ENCODE peak calls at places on chromosome 4, in four cellular contexts. A is MM.1S, I is tibial artery, C is psoas muscle. Y is an unnamed sample.
A peak's percentile ranks its signal among the peaks of the same experiment; 100 is the strongest.

GRCh38 chr4:119050501-119051090 is 85.0 kb upstream of the MYOZ2 start:
- DNase-seq in A (no peak), I (no peak), C (no peak), Y (no peak)

GRCh38 chr4:61805237-61805636 is 605.1 kb downstream of the ADGRL3 start:
- DNase-seq in I (no peak), C (no peak), A (no peak), Y (no peak)

GRCh38 chr4:38889143-38889542 is 21.5 kb downstream of the FAM114A1 start:
- DNase-seq in I (no peak), C (no peak), A (peak; percentile 68), Y (no peak)

GRCh38 chr4:17781831-17782287 is 438 bp upstream of the FAM184B start:
- DNase-seq in I (no peak), A (no peak), C (no peak), Y (no peak)

GRCh38 chr4:146520894-146521542 is 722 bp downstream of the SLC10A7 start:
- DNase-seq in C (no peak), A (peak; percentile 61), I (no peak), Y (no peak)

GRCh38 chr4:86452323-86452995 is 92.6 kb upstream of the MAPK10 start:
- DNase-seq in I (no peak), C (no peak), A (no peak), Y (no peak)

GRCh38 chr4:38523524-38524448 is 140.2 kb upstream of the KLF3 start:
- DNase-seq in I (no peak), A (peak; percentile 96), C (no peak), Y (no peak)

GRCh38 chr4:1808396-1808795 is 15.3 kb downstream of the FGFR3 start:
- DNase-seq in C (no peak), I (no peak), A (no peak), Y (no peak)

GRCh38 chr4:3657917-3658913 is 108.0 kb upstream of the ADRA2C start:
- DNase-seq in I (peak; percentile 97), A (no peak), C (peak; percentile 61), Y (no peak)

GRCh38 chr4:121792966-121793365 is 8.2 kb upstream of the EXOSC9 start:
- DNase-seq in A (no peak), I (no peak), C (no peak), Y (no peak)

GRCh38 chr4:7073526-7074390 is 5.9 kb upstream of the GRPEL1 start:
- DNase-seq in C (no peak), A (peak; percentile 20), I (peak; percentile 54), Y (no peak)

GRCh38 chr4:177802665-177803064 is 360.4 kb upstream of the AGA start:
- DNase-seq in I (no peak), C (no peak), A (no peak), Y (no peak)

GRCh38 chr4:102259081-102259480 is 86.2 kb downstream of the SLC39A8 start:
- DNase-seq in I (no peak), C (no peak), A (no peak), Y (no peak)

GRCh38 chr4:124631760-124632159 is 80.8 kb downstream of the ANKRD50 start:
- DNase-seq in C (no peak), I (no peak), A (peak; percentile 86), Y (no peak)

GRCh38 chr4:8912506-8912905 is 40.9 kb upstream of the HMX1 start:
- DNase-seq in C (no peak), A (no peak), I (peak; percentile 48), Y (no peak)

GRCh38 chr4:48269861-48270515 is 350 bp upstream of the TEC start:
- DNase-seq in A (peak; percentile 92), C (peak; percentile 95), I (peak; percentile 95), Y (peak; percentile 95)

GRCh38 chr4:153119626-153120025 is 84.6 kb upstream of the TRIM2 start:
- DNase-seq in I (no peak), A (no peak), C (no peak), Y (peak; percentile 4)

GRCh38 chr4:186852964-186853391 is 129.3 kb upstream of the FAT1 start:
- DNase-seq in A (peak; percentile 59), C (no peak), I (no peak), Y (no peak)

GRCh38 chr4:19844436-19844835 is 407.3 kb upstream of the SLIT2 start:
- DNase-seq in I (no peak), C (no peak), A (no peak), Y (no peak)

GRCh38 chr4:91961504-91961903 is 342.3 kb upstream of the GRID2 start:
- DNase-seq in I (no peak), A (no peak), C (no peak), Y (no peak)

GRCh38 chr4:134201216-134202098 is at the start of gene PABPC4L:
- DNase-seq in I (peak; percentile 66), A (no peak), C (peak; percentile 54), Y (peak; percentile 69)

GRCh38 chr4:126778348-126778747 is 854.4 kb upstream of the INTU start:
- DNase-seq in I (no peak), A (no peak), C (no peak), Y (no peak)

GRCh38 chr4:54802336-54802735 is 144.6 kb downstream of the KIT start:
- DNase-seq in I (no peak), C (no peak), A (no peak), Y (no peak)

GRCh38 chr4:1176398-1177273 is 4.3 kb upstream of the SPON2 start:
- DNase-seq in A (no peak), I (no peak), C (no peak), Y (no peak)

GRCh38 chr4:25892796-25893195 is 21.2 kb upstream of the SMIM20 start:
- DNase-seq in C (no peak), A (no peak), I (no peak), Y (no peak)

GRCh38 chr4:1474126-1475090 is 68.2 kb upstream of the NKX1-1 start:
- DNase-seq in I (peak; percentile 37), C (peak; percentile 36), A (no peak), Y (no peak)

GRCh38 chr4:119025916-119026661 is 109.5 kb upstream of the MYOZ2 start:
- DNase-seq in I (peak; percentile 78), C (no peak), A (no peak), Y (peak; percentile 89)

GRCh38 chr4:159966741-159967140 is 863.9 kb downstream of the RAPGEF2 start:
- DNase-seq in A (no peak), C (no peak), I (no peak), Y (no peak)

GRCh38 chr4:87005690-87006461 is 71.1 kb downstream of the AFF1 start:
- DNase-seq in A (peak; percentile 75), C (no peak), I (no peak), Y (no peak)

GRCh38 chr4:4775493-4776004 is 83.9 kb upstream of the MSX1 start:
- DNase-seq in A (no peak), I (no peak), C (no peak), Y (no peak)

GRCh38 chr4:8260656-8261111 is 8.9 kb upstream of the HTRA3 start:
- DNase-seq in C (no peak), I (no peak), A (no peak), Y (peak; percentile 92)

GRCh38 chr4:55074386-55074785 is 51.0 kb downstream of the KDR start:
- DNase-seq in A (no peak), C (no peak), I (no peak), Y (no peak)

GRCh38 chr4:169085015-169085414 is 75.0 kb upstream of the CBR4 start:
- DNase-seq in I (no peak), C (no peak), A (no peak), Y (no peak)

GRCh38 chr4:47876784-47877183 is 37.6 kb downstream of the NFXL1 start:
- DNase-seq in A (no peak), C (no peak), I (no peak), Y (no peak)

GRCh38 chr4:122917731-122918130 is 4.7 kb downstream of the NUDT6 start:
- DNase-seq in C (no peak), I (no peak), A (no peak), Y (no peak)

GRCh38 chr4:39905656-39906055 is 72.1 kb downstream of the PDS5A start:
- DNase-seq in A (no peak), I (no peak), C (no peak), Y (no peak)

GRCh38 chr4:39898015-39898414 is 79.7 kb downstream of the PDS5A start:
- DNase-seq in C (no peak), A (no peak), I (no peak), Y (no peak)

GRCh38 chr4:39899291-39899690 is 78.4 kb downstream of the PDS5A start:
- DNase-seq in C (no peak), I (no peak), A (no peak), Y (no peak)

GRCh38 chr4:39900966-39901365 is 76.7 kb downstream of the PDS5A start:
- DNase-seq in I (no peak), C (no peak), A (no peak), Y (no peak)
- H3K36me3 ChIP-seq in I (peaks cover 38% of the 10 kb centered on the region), C (peaks cover 83% of the 10 kb centered on the region), A (peaks cover 3% of the 10 kb centered on the region), Y (peaks cover 31% of the 10 kb centered on the region)

DNA sequence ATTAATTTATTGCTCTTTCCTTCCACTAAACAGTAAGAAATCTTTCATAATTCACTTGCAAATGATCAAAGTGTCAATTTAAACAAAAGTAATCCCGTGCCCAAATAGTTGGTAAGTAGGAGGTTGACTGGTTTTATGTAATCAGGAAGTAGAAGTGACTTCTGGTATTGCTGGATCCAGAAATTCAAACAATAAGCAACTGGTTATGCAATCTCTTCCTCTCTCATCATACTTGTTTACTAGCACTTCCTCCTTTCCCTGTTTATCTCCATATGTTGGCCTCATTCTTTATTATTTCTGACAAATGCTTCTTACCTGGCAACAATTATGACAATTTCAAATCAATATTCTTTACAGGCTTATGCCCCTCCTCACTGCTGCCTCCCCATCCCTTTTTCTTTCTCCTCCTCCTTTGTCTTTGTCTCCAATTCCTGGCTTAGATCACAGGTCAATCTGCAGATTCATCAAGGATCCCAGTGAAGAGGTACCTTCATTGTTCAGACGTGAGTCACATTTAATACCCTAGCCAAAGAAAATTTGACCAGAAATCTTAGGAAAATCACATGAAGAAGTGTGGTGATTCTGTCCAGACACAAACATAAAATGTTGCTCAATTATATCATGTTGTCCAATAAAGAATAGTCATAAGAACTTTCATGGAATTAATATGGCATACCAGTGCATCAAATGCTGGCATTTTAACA is 323.2 kb upstream of the PCDH7 start:
- DNase-seq in I (no peak), C (no peak), A (no peak), Y (no peak)
- H3K27ac ChIP-seq in I (no peak overlapping the region), C (no peak overlapping the region), A (no peak overlapping the region), Y (no peak overlapping the region)

GRCh38 chr4:144179152-144179739 is 38.7 kb upstream of the GYPA start:
- DNase-seq in A (no peak), I (no peak), C (no peak), Y (no peak)
- H3K36me3 ChIP-seq in A (no peaks in the 10 kb centered on the region), I (no peaks in the 10 kb centered on the region), C (no peaks in the 10 kb centered on the region), Y (no peaks in the 10 kb centered on the region)

GRCh38 chr4:165152527-165152926 is 39.9 kb upstream of the TMEM192 start:
- DNase-seq in A (no peak), I (no peak), C (no peak), Y (no peak)
- H3K27ac ChIP-seq in A (no peak overlapping the region), I (no peak overlapping the region), C (no peak overlapping the region), Y (no peak overlapping the region)

Y was measured in sigmoid colon.